ENCODE peak calls at places on chromosomes 16 and 17, in ten cellular contexts. N is GM03348; Q is Ammon's horn; T is B cell; K is AG09309; S is caudate nucleus; V is CD8-positive, alpha-beta memory T cell; R is PC-3; O is GM12865; J is NCI-H446. Z is an unnamed sample.

GRCh38 chr17:65529761-65530157 is 31.7 kb downstream of the AXIN2 start:
- DNase-seq in N (no peak), Q (no peak), T (no peak), K (no peak), S (no peak), V (no peak), R (no peak), O (no peak), J (no peak), Z (no peak)

GRCh38 chr17:73163043-73163442 is 1.8 kb upstream of the SSTR2 start:
- DNase-seq in N (no peak), Q (no peak), T (no peak), K (no peak), S (no peak), V (no peak), R (no peak), O (no peak), J (no peak), Z (no peak)

GRCh38 chr16:15811778-15812750 is 44.8 kb downstream of the MYH11 start:
- DNase-seq in N (peak), Q (peak), T (no peak), K (peak), S (no peak), V (no peak), R (peak), O (no peak), J (no peak), Z (no peak)

GRCh38 chr17:81409190-81409935 is 14.1 kb downstream of the BAHCC1 start:
- DNase-seq in N (no peak), Q (no peak), T (no peak), K (no peak), S (no peak), V (no peak), R (no peak), O (no peak), J (no peak), Z (no peak)

GRCh38 chr17:57553525-57553924 is 191.6 kb downstream of the CCDC182 start:
- DNase-seq in N (no peak), Q (no peak), T (no peak), K (no peak), S (no peak), V (no peak), R (no peak), O (no peak), J (no peak), Z (no peak)

GRCh38 chr17:45780921-45781320 is 3.2 kb upstream of the CRHR1 start:
- DNase-seq in N (no peak), Q (no peak), T (no peak), K (peak), S (no peak), V (no peak), R (no peak), O (no peak), J (no peak), Z (no peak)

GRCh38 chr17:46866747-46867146 is 15.4 kb downstream of the WNT9B start:
- DNase-seq in N (no peak), Q (no peak), T (no peak), K (no peak), S (no peak), V (no peak), R (no peak), O (no peak), J (no peak), Z (no peak)

GRCh38 chr17:6477831-6478383 is 33.7 kb downstream of the PIMREG start:
- DNase-seq in N (no peak), Q (no peak), T (no peak), K (no peak), S (no peak), V (no peak), R (no peak), O (no peak), J (no peak), Z (no peak)

GRCh38 chr16:5504028-5504758 is 406.6 kb upstream of the EEF2KMT start:
- DNase-seq in N (no peak), Q (peak), T (no peak), K (no peak), S (peak), V (no peak), R (no peak), O (no peak), J (peak), Z (peak)

GRCh38 chr17:63774982-63775290 is 966 bp downstream of the DDX42 start:
- DNase-seq in N (peak), Q (no peak), T (no peak), K (no peak), S (no peak), V (no peak), R (peak), O (peak), J (no peak), Z (no peak)

GRCh38 chr17:39671651-39672521 is 3.6 kb downstream of the PNMT start:
- DNase-seq in N (peak), Q (peak), T (peak), K (no peak), S (peak), V (no peak), R (peak), O (peak), J (no peak), Z (peak)

GRCh38 chr17:39694593-39694992 is 5.3 kb upstream of the ERBB2 start:
- DNase-seq in N (no peak), Q (no peak), T (no peak), K (no peak), S (no peak), V (no peak), R (no peak), O (no peak), J (no peak), Z (no peak)

GRCh38 chr17:40846515-40847155 is 20.4 kb downstream of the KRT12 start:
- DNase-seq in N (no peak), Q (no peak), T (no peak), K (no peak), S (no peak), V (no peak), R (peak), O (no peak), J (no peak), Z (no peak)

GRCh38 chr16:86080131-86080875 is 181.3 kb downstream of the IRF8 start:
- DNase-seq in N (no peak), Q (no peak), T (no peak), K (no peak), S (no peak), V (no peak), R (no peak), O (no peak), J (no peak), Z (no peak)

GRCh38 chr16:30121741-30122620 is 1.0 kb downstream of the MAPK3 start:
- DNase-seq in N (peak), Q (peak), T (no peak), K (no peak), S (no peak), V (no peak), R (no peak), O (no peak), J (no peak), Z (peak)

GRCh38 chr17:78888911-78889496 is 14.0 kb downstream of the CEP295NL start:
- DNase-seq in N (no peak), Q (no peak), T (peak), K (no peak), S (no peak), V (no peak), R (no peak), O (no peak), J (no peak), Z (no peak)

GRCh38 chr17:66952681-66953638 is 11.5 kb upstream of the CACNG4 start:
- DNase-seq in N (no peak), Q (no peak), T (no peak), K (no peak), S (no peak), V (no peak), R (no peak), O (no peak), J (no peak), Z (no peak)

GRCh38 chr16:77898671-77899211 is 110.4 kb downstream of the VAT1L start:
- DNase-seq in N (peak), Q (peak), T (no peak), K (peak), S (peak), V (no peak), R (no peak), O (no peak), J (no peak), Z (peak)

GRCh38 chr16:668519-669171 is 713 bp downstream of the RHOT2 start:
- DNase-seq in N (peak), Q (no peak), T (no peak), K (no peak), S (no peak), V (no peak), R (no peak), O (no peak), J (no peak), Z (no peak)

GRCh38 chr17:34993031-34993430 is 12.7 kb downstream of the LIG3 start:
- DNase-seq in N (no peak), Q (no peak), T (no peak), K (no peak), S (no peak), V (no peak), R (no peak), O (no peak), J (no peak), Z (no peak)

GRCh38 chr17:55320594-55321506 is 56.1 kb downstream of the HLF start:
- DNase-seq in N (no peak), Q (peak), T (no peak), K (no peak), S (peak), V (no peak), R (no peak), O (no peak), J (no peak), Z (no peak)

GRCh38 chr17:29390856-29391631 is 881 bp downstream of the TAOK1 start:
- DNase-seq in N (peak), Q (peak), T (no peak), K (no peak), S (no peak), V (no peak), R (no peak), O (peak), J (no peak), Z (peak)

GRCh38 chr17:18004901-18005305 is 32.2 kb downstream of the DRC3 start:
- DNase-seq in N (no peak), Q (no peak), T (no peak), K (no peak), S (no peak), V (no peak), R (no peak), O (no peak), J (no peak), Z (no peak)

GRCh38 chr16:85309656-85310587 is 197.7 kb upstream of the CIBAR2 start:
- DNase-seq in N (no peak), Q (peak), T (peak), K (no peak), S (peak), V (no peak), R (no peak), O (peak), J (no peak), Z (no peak)

GRCh38 chr16:1772908-1773702 is at the start of gene MRPS34:
- DNase-seq in N (peak), Q (peak), T (peak), K (no peak), S (peak), V (peak), R (peak), O (peak), J (peak), Z (peak)

GRCh38 chr16:28878083-28878926 is at the start of gene ATP2A1:
- DNase-seq in N (no peak), Q (no peak), T (no peak), K (no peak), S (no peak), V (no peak), R (no peak), O (no peak), J (no peak), Z (no peak)

GRCh38 chr17:1059131-1059795 is 62.3 kb downstream of the TIMM22 start:
- DNase-seq in N (no peak), Q (no peak), T (no peak), K (no peak), S (no peak), V (no peak), R (no peak), O (no peak), J (no peak), Z (no peak)

GRCh38 chr17:50624321-50624935 is 10.3 kb upstream of the ABCC3 start:
- DNase-seq in N (no peak), Q (no peak), T (no peak), K (no peak), S (no peak), V (no peak), R (no peak), O (no peak), J (no peak), Z (no peak)

GRCh38 chr17:73043686-73044581 is 48.6 kb downstream of the SLC39A11 start:
- DNase-seq in N (peak), Q (peak), T (no peak), K (no peak), S (no peak), V (no peak), R (peak), O (peak), J (no peak), Z (no peak)

Z was measured in cerebellar cortex.